ENCODE peak calls at places on chromosomes 3 and 15, in four cellular contexts. Y is K562, E is A549, H is HepG2. I is an unnamed sample.

GRCh38 chr3:169895037-169895436 is 16.3 kb upstream of the SAMD7 start:
- DNase-seq in Y (no peak), E (no peak), H (no peak), I (no peak)

GRCh38 chr3:34206996-34207395 is 408.6 kb downstream of the PDCD6IP start:
- DNase-seq in Y (no peak), E (no peak), H (no peak), I (no peak)

GRCh38 chr3:39255503-39256325 is 24.1 kb downstream of the CX3CR1 start:
- DNase-seq in Y (no peak), E (no peak), H (no peak), I (peak)

GRCh38 chr15:22839046-22839705 is 710 bp downstream of the NIPA2 start:
- DNase-seq in Y (no peak), E (peak), H (no peak), I (no peak)

GRCh38 chr3:46944191-46944590 is 32.4 kb downstream of the CCDC12 start:
- DNase-seq in Y (no peak), E (no peak), H (peak), I (no peak)

GRCh38 chr3:124035463-124036121 is 43.7 kb upstream of the ROPN1 start:
- DNase-seq in Y (no peak), E (no peak), H (no peak), I (no peak)

GRCh38 chr3:58625196-58625595 is 41.4 kb downstream of the FAM3D start:
- DNase-seq in Y (no peak), E (no peak), H (no peak), I (no peak)

GRCh38 chr15:50114381-50114780 is 4.7 kb downstream of the ATP8B4 start:
- DNase-seq in Y (no peak), E (no peak), H (no peak), I (no peak)

GRCh38 chr3:119608591-119608990 is 10.9 kb downstream of the PLA1A start:
- DNase-seq in Y (no peak), E (no peak), H (no peak), I (no peak)

GRCh38 chr3:56915969-56916586 is 114.3 kb upstream of the ARHGEF3 start:
- DNase-seq in Y (peak), E (no peak), H (no peak), I (peak)

GRCh38 chr3:190108789-190109188 is 11.9 kb downstream of the P3H2 start:
- DNase-seq in Y (no peak), E (no peak), H (no peak), I (no peak)

GRCh38 chr3:31561891-31562290 is 29.2 kb downstream of the STT3B start:
- DNase-seq in Y (no peak), E (no peak), H (no peak), I (no peak)

GRCh38 chr3:25420885-25421284 is 7.2 kb upstream of the RARB start:
- DNase-seq in Y (no peak), E (no peak), H (no peak), I (no peak)

GRCh38 chr15:59741274-59741906 is 52.3 kb upstream of the BNIP2 start:
- DNase-seq in Y (peak), E (no peak), H (peak), I (no peak)

GRCh38 chr15:35719964-35720507 is 174.1 kb upstream of the DPH6 start:
- DNase-seq in Y (no peak), E (no peak), H (no peak), I (no peak)

GRCh38 chr3:120846073-120846472 is 61.9 kb upstream of the STXBP5L start:
- DNase-seq in Y (no peak), E (no peak), H (no peak), I (no peak)

GRCh38 chr15:50262533-50262932 is 3.0 kb downstream of the HDC start:
- DNase-seq in Y (no peak), E (no peak), H (no peak), I (no peak)

GRCh38 chr3:153138267-153139210 is 23.5 kb upstream of the RAP2B start:
- DNase-seq in Y (peak), E (peak), H (peak), I (peak)

GRCh38 chr3:39407259-39407629 is 724 bp downstream of the RPSA start:
- DNase-seq in Y (no peak), E (no peak), H (peak), I (no peak)

GRCh38 chr3:15629860-15630597 is 28.5 kb downstream of the BTD start:
- DNase-seq in Y (peak), E (peak), H (peak), I (peak)

GRCh38 chr3:98680723-98681122 is 82.4 kb upstream of the ST3GAL6 start:
- DNase-seq in Y (no peak), E (no peak), H (no peak), I (no peak)

GRCh38 chr3:138373695-138374094 is 25.3 kb downstream of the MRAS start:
- DNase-seq in Y (no peak), E (no peak), H (no peak), I (no peak)

GRCh38 chr3:138376663-138377062 is 28.3 kb downstream of the MRAS start:
- DNase-seq in Y (no peak), E (no peak), H (no peak), I (no peak)

GRCh38 chr3:138377804-138378203 is 29.4 kb downstream of the MRAS start:
- DNase-seq in Y (no peak), E (no peak), H (no peak), I (no peak)

GRCh38 chr3:138375446-138375845 is 27.1 kb downstream of the MRAS start:
- DNase-seq in Y (no peak), E (no peak), H (no peak), I (no peak)

GRCh38 chr3:138374573-138375134 is 26.3 kb downstream of the MRAS start:
- DNase-seq in Y (no peak), E (no peak), H (no peak), I (no peak)
- TF ChIP-seq POLR2AphosphoS2 in Y (no peak), E (no peak), H (no peak), I (no peak)

GRCh38 chr3:66565301-66565700 is 64.5 kb upstream of the LRIG1 start:
- DNase-seq in Y (peak), E (no peak), H (no peak), I (no peak)
- TF ChIP-seq POLR2AphosphoS2 in Y (no peak), E (no peak), H (no peak), I (no peak)

GRCh38 chr15:28019594-28020320 is 79.4 kb downstream of the OCA2 start:
- DNase-seq in Y (peak), E (no peak), H (no peak), I (no peak)
- TF ChIP-seq POLR2AphosphoS2 in Y (no peak), E (no peak), H (no peak), I (no peak)

DNA sequence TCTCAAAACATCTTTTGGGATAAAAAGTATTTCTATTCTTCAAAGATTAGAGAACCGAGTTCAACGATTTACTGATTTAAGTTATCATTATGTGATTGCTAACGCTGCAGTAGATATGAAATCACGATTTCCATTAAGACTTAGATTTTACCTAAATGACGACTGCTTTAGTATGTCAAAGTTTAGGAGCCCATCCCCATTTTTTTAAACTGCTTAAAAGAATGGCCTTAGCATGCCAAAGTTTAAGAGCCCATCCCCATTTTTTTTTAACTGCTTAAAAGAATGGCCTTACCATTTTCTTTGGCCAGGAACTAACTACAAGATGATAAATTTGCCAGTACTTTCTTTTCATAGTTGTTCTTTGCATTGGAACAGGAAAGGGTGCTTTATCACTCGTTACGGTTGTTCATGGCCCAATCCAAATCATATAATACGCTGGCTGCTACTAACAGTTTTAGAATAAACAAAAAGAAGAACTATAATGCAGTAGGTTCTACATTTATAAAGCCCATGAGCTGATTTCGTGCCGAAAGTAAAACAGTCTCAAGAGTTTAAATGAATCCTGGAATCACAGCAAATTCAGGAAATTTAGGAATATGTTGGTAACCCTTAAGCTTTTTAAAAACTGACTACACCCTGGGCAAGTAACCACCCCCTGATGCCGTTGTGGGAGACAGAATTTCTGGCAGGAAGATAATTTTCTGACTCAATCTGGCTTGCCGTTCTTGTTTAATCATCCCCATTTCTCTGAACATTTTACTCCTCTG is 864 bp upstream of the TSC22D2 start:
- DNase-seq in Y (peak), E (no peak), H (no peak), I (no peak)
- TF ChIP-seq POLR2AphosphoS2 in Y (no peak), E (no peak), H (no peak), I (no peak)

GRCh38 chr3:4837405-4837804 is 141.8 kb upstream of the BHLHE40 start:
- DNase-seq in Y (no peak), E (no peak), H (no peak), I (no peak)
- TF ChIP-seq POLR2AphosphoS2 in Y (no peak), E (no peak), H (no peak), I (no peak)

DNA sequence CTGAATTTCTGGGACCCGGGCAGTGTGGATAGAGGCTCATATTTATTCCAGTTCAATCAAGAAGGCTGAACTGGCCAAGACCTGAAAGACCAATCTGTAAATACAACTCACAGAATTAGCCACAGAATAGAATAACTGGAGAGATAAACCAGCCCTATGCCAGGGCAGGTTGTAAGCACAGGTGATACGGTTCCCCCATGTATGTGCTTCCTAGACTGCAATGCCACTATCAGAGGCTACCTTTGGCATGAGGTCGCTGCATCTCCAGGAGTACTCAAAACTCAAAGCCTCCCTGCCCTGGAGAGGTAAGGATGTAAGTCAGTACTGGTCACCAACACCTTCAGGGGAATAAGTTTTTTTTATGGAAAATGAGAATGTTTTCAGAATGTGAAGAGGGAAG is 235.5 kb downstream of the NR1D2 start:
- DNase-seq in Y (no peak), E (no peak), H (no peak), I (no peak)
- TF ChIP-seq POLR2AphosphoS2 in Y (no peak), E (no peak), H (no peak), I (no peak)

GRCh38 chr15:54560417-54560816 is 582.2 kb downstream of the UNC13C start:
- DNase-seq in Y (no peak), E (no peak), H (no peak), I (no peak)

GRCh38 chr15:54559405-54560064 is 581.3 kb downstream of the UNC13C start:
- DNase-seq in Y (no peak), E (no peak), H (no peak), I (no peak)

DNA sequence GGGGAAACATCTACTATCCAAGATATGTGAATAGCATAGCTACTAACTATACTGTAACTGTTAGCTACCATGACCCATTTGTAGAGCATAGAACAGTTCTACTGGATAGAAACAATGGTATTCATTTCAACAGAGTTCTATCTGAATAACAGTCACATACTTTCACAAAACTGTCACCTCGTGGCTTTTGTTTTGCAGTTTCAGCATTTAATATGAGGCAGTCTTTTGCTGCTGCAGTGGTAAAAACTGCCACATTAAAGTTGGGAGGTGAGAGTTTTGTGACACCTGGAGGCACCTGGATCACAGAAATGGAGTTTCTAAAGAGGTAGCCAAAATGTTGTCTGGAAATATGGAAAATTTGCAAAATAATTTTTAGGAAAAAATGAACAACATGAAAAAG is 578.0 kb downstream of the UNC13C start:
- DNase-seq in Y (no peak), E (no peak), H (no peak), I (no peak)
- TF ChIP-seq POLR2AphosphoS2 in Y (no peak), E (no peak), H (no peak), I (no peak)

DNA sequence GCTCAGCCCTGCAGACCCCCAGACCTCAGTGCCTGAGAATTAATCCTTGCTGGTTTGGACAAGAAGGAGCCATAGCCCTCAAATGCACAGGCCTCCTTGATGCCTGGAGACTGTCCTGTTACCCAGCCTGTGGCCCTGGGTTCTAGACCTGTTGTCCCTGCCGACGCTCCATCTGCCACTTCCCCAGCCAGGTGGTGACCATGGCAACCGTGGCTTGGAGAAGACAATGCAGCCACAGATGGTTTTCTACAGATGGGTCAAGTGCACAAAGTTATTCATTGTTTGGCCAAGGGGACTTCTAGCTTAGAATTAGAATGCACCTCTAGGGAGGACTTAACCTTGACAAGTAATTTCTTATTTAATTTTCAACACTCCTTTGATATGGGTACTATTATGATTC is 297.1 kb downstream of the UACA start:
- DNase-seq in Y (no peak), E (no peak), H (no peak), I (no peak)
- TF ChIP-seq POLR2AphosphoS2 in Y (no peak), E (no peak), H (no peak), I (no peak)

I was measured in GM12878.